ENCODE peak calls at places on chromosomes 4 and X, in four cellular contexts. One of them, this sample, is unnamed.
A peak's percentile ranks its signal among the peaks of the same experiment; 100 is the strongest.

GRCh38 chr4:186727977-186728519 is 4.4 kb upstream of the FAT1 start:
- DNase-seq in Karpas-422: no peak
- DNase-seq in small intestine: peak; percentile 48
- DNase-seq in WERI-Rb-1: no peak
- DNase-seq in this sample: no peak

GRCh38 chrX:115952417-115953092 is 218.0 kb upstream of the AGTR2 start:
- DNase-seq in Karpas-422: no peak
- DNase-seq in small intestine: no peak
- DNase-seq in WERI-Rb-1: peak; percentile 82
- DNase-seq in this sample: no peak

GRCh38 chrX:2230457-2230856 is 270.3 kb downstream of the DHRSX start:
- DNase-seq in Karpas-422: no peak
- DNase-seq in small intestine: no peak
- DNase-seq in WERI-Rb-1: no peak
- DNase-seq in this sample: no peak

GRCh38 chrX:101485212-101486064 is at the start of gene ARMCX4:
- DNase-seq in Karpas-422: no peak
- DNase-seq in small intestine: peak; percentile 6
- DNase-seq in WERI-Rb-1: peak; percentile 11
- DNase-seq in this sample: peak; percentile 68

GRCh38 chr4:121217385-121217784 is 53.3 kb upstream of the TNIP3 start:
- DNase-seq in Karpas-422: no peak
- DNase-seq in small intestine: no peak
- DNase-seq in WERI-Rb-1: no peak
- DNase-seq in this sample: no peak

GRCh38 chrX:51395807-51396728 is 63.4 kb downstream of the NUDT10 start:
- DNase-seq in Karpas-422: peak; percentile 42
- DNase-seq in small intestine: no peak
- DNase-seq in WERI-Rb-1: no peak
- DNase-seq in this sample: no peak

GRCh38 chr4:104128031-104128849 is 366.5 kb downstream of the CXXC4 start:
- DNase-seq in Karpas-422: no peak
- DNase-seq in small intestine: peak; percentile 6
- DNase-seq in WERI-Rb-1: no peak
- DNase-seq in this sample: no peak

GRCh38 chrX:155997436-155997835 is at the start of gene IL9R:
- DNase-seq in Karpas-422: no peak
- DNase-seq in small intestine: peak; percentile 46
- DNase-seq in WERI-Rb-1: peak; percentile 86
- DNase-seq in this sample: no peak

GRCh38 chr4:114603455-114603854 is 4.8 kb downstream of the UGT8 start:
- DNase-seq in Karpas-422: peak; percentile 75
- DNase-seq in small intestine: peak; percentile 46
- DNase-seq in WERI-Rb-1: no peak
- DNase-seq in this sample: no peak

GRCh38 chrX:253451-254297 is 27.5 kb upstream of the PLCXD1 start:
- DNase-seq in Karpas-422: no peak
- DNase-seq in small intestine: no peak
- DNase-seq in WERI-Rb-1: no peak
- DNase-seq in this sample: peak; percentile 36

GRCh38 chr4:74446193-74446868 is 1.4 kb downstream of the AREG start:
- DNase-seq in Karpas-422: no peak
- DNase-seq in small intestine: no peak
- DNase-seq in WERI-Rb-1: no peak
- DNase-seq in this sample: no peak

GRCh38 chr4:74447636-74448233 is 2.8 kb downstream of the AREG start:
- DNase-seq in Karpas-422: no peak
- DNase-seq in small intestine: no peak
- DNase-seq in WERI-Rb-1: no peak
- DNase-seq in this sample: no peak

GRCh38 chr4:74441744-74442143 is 3.2 kb upstream of the AREG start:
- DNase-seq in Karpas-422: no peak
- DNase-seq in small intestine: no peak
- DNase-seq in WERI-Rb-1: no peak
- DNase-seq in this sample: no peak

GRCh38 chr4:74446896-74447295 is 2.0 kb downstream of the AREG start:
- DNase-seq in Karpas-422: no peak
- DNase-seq in small intestine: no peak
- DNase-seq in WERI-Rb-1: no peak
- DNase-seq in this sample: no peak

GRCh38 chr4:74444891-74445642 is at the start of gene AREG:
- DNase-seq in Karpas-422: peak; percentile 85
- DNase-seq in small intestine: peak; percentile 86
- DNase-seq in WERI-Rb-1: peak; percentile 60
- DNase-seq in this sample: peak; percentile 75
- H3K4me3 ChIP-seq in Karpas-422: peak within 1 kb of the TSS; percentile 62
- H3K4me3 ChIP-seq in small intestine: peak within 1 kb of the TSS; percentile 72
- H3K4me3 ChIP-seq in WERI-Rb-1: peak within 1 kb of the TSS; percentile 63
- H3K4me3 ChIP-seq in this sample: peak within 1 kb of the TSS; percentile 74

GRCh38 chr4:88008133-88008621 is 742 bp downstream of the PKD2 start:
- DNase-seq in Karpas-422: peak; percentile 75
- DNase-seq in small intestine: peak; percentile 38
- DNase-seq in WERI-Rb-1: peak; percentile 47
- DNase-seq in this sample: peak; percentile 56
- H3K27ac ChIP-seq in Karpas-422: no peak overlapping the region
- H3K27ac ChIP-seq in small intestine: peak overlapping the region; percentile 91
- H3K27ac ChIP-seq in WERI-Rb-1: peak overlapping the region; percentile 79
- H3K27ac ChIP-seq in this sample: peak overlapping the region; percentile 70

DNA sequence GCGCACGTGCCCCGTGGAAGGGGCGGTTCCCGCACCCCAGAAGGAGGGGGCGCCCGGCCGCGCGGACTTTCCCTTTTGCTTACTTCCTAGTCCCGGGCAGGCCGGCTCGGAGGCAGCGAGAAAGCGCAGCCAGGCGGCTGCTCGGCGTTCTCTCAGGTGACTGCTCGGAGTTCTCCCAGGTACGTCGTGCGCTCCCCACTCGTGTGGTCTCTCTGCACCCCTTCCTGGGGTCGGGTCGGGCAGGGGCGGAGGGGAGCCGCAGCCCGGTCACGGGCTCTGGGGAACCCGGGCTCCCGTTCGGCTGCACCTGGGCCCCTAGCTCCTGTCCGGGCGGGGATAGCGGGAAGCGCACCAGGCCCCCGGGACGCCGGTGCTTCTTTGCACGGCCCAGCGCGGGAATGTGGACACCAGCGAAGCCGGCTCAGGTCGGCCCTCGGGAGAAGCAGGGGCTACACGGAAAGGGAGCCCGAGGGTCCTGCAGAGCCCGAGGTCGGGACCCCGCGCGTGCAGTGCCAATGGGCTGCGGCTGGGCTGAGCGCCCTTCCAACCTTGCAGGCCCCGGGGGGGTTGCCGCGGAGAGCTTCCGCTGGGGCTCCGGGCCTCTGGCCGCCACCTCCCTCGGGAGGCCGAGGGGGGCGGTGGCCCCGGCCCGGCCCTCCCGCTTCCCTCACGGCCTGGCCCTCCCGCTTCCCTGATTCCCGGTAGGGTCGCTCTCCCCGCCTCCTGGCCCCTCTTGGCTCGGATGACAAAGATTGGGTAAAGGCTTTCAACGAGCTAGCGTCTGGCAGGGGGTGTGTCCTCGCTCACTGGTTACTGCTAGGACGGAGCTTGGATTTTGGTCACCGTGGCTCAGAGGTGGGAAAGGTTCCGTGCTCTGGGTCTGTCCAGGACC is at the start of gene TLR2:
- DNase-seq in Karpas-422: no peak
- DNase-seq in small intestine: peak; percentile 80
- DNase-seq in WERI-Rb-1: peak; percentile 55
- DNase-seq in this sample: peak; percentile 61
- H3K4me3 ChIP-seq in Karpas-422: no peak within 1 kb of the TSS
- H3K4me3 ChIP-seq in small intestine: peak within 1 kb of the TSS; percentile 68
- H3K4me3 ChIP-seq in WERI-Rb-1: peak within 1 kb of the TSS; percentile 45
- H3K4me3 ChIP-seq in this sample: peak within 1 kb of the TSS; percentile 70

GRCh38 chrX:25701876-25702275 is 436.3 kb upstream of the MAGEB18 start:
- DNase-seq in Karpas-422: no peak
- DNase-seq in small intestine: no peak
- DNase-seq in WERI-Rb-1: no peak
- DNase-seq in this sample: no peak
- H3K27ac ChIP-seq in Karpas-422: no peak overlapping the region
- H3K27ac ChIP-seq in small intestine: no peak overlapping the region
- H3K27ac ChIP-seq in WERI-Rb-1: no peak overlapping the region
- H3K27ac ChIP-seq in this sample: no peak overlapping the region

GRCh38 chr4:85836588-85836987 is 361.6 kb downstream of the ARHGAP24 start:
- DNase-seq in Karpas-422: no peak
- DNase-seq in small intestine: no peak
- DNase-seq in WERI-Rb-1: no peak
- DNase-seq in this sample: no peak
- H3K4me3 ChIP-seq in Karpas-422: no peak overlapping the region
- H3K4me3 ChIP-seq in small intestine: no peak overlapping the region
- H3K4me3 ChIP-seq in WERI-Rb-1: no peak overlapping the region
- H3K4me3 ChIP-seq in this sample: no peak overlapping the region

DNA sequence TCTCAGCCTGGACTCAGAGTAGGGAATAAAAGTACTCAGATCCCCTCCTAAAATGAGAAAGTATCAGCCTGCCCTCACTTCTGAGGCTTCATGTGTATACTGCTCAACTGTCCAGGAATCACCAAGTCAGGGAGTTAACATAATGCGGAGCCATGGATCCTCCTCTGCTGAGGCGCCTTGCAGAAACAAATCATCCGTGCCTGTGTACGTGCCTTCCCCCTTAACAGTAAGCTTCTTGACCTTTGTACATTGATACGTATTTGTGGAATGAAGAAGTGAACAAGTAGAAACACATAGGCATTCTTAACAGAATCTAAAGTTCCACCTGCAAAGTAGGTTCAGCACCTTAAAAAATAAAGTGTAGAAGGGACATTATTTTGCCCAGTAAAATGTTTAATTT is 61.7 kb downstream of the ARHGAP10 start:
- DNase-seq in Karpas-422: no peak
- DNase-seq in small intestine: peak; percentile 78
- DNase-seq in WERI-Rb-1: no peak
- DNase-seq in this sample: no peak
- H3K27ac ChIP-seq in Karpas-422: no peak overlapping the region
- H3K27ac ChIP-seq in small intestine: peak overlapping the region; percentile 40
- H3K27ac ChIP-seq in WERI-Rb-1: no peak overlapping the region
- H3K27ac ChIP-seq in this sample: peak overlapping the region; percentile 51

GRCh38 chr4:7911044-7911578 is 28.6 kb downstream of the AFAP1 start:
- DNase-seq in Karpas-422: no peak
- DNase-seq in small intestine: no peak
- DNase-seq in WERI-Rb-1: peak; percentile 94
- DNase-seq in this sample: peak; percentile 35
- H3K4me3 ChIP-seq in Karpas-422: no peak overlapping the region
- H3K4me3 ChIP-seq in small intestine: no peak overlapping the region
- H3K4me3 ChIP-seq in WERI-Rb-1: peak overlapping the region; percentile 20
- H3K4me3 ChIP-seq in this sample: no peak overlapping the region

DNA sequence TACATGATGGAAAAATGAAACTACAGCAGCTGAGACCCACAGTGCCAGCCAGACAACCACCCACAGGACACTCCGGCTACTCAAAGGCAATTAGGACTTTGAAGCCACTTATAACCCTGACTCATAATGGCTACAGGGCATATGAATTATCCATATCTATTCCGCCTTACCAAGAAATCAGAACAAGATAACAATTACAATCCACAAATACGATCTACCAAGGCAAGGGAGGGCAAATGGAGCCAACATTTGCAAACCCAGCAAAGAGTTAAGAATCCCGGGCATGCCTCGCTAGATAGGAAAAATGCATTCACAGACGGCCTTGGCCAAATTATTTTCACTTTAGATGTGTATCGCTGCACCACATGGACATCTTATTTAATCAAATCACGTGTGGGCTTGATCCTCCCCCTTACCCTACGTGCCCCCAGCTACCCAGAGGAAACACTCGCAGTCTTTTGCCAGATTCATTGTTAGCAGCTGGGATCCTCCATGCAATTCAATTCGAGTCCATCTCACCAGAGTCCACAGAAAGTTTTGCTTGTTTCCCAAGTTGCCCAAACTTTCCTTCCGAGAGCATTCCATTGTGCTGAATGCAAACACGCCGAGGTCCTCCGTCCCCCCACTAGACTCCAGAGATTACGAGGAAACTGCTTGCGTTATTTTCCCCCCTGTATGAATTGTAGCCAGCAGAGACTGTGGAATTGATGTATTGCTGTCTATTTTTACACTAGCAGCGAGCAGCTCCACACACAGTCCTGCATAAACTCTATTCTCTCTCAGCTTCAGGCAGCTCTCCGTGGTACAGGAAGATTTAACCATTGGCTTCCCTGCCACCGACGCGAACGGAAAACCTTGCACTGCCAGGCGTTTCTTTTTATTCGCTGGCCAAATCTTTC is 1.2 kb downstream of the PPARGC1A start:
- DNase-seq in Karpas-422: no peak
- DNase-seq in small intestine: peak; percentile 89
- DNase-seq in WERI-Rb-1: no peak
- DNase-seq in this sample: no peak
- H3K27ac ChIP-seq in Karpas-422: no peak overlapping the region
- H3K27ac ChIP-seq in small intestine: peak overlapping the region; percentile 53
- H3K27ac ChIP-seq in WERI-Rb-1: no peak overlapping the region
- H3K27ac ChIP-seq in this sample: peak overlapping the region; percentile 95

GRCh38 chrX:13086076-13086475 is 41.7 kb upstream of the FAM9C start:
- DNase-seq in Karpas-422: no peak
- DNase-seq in small intestine: no peak
- DNase-seq in WERI-Rb-1: no peak
- DNase-seq in this sample: no peak
- H3K4me3 ChIP-seq in Karpas-422: no peak overlapping the region
- H3K4me3 ChIP-seq in small intestine: no peak overlapping the region
- H3K4me3 ChIP-seq in WERI-Rb-1: no peak overlapping the region
- H3K4me3 ChIP-seq in this sample: no peak overlapping the region

GRCh38 chr4:42643685-42644084 is 13.2 kb downstream of the ATP8A1 start:
- DNase-seq in Karpas-422: peak; percentile 73
- DNase-seq in small intestine: no peak
- DNase-seq in WERI-Rb-1: no peak
- DNase-seq in this sample: no peak

GRCh38 chr4:42641155-42641554 is 15.8 kb downstream of the ATP8A1 start:
- DNase-seq in Karpas-422: no peak
- DNase-seq in small intestine: peak; percentile 89
- DNase-seq in WERI-Rb-1: no peak
- DNase-seq in this sample: no peak

GRCh38 chr4:42642136-42642797 is 14.6 kb downstream of the ATP8A1 start:
- DNase-seq in Karpas-422: no peak
- DNase-seq in small intestine: no peak
- DNase-seq in WERI-Rb-1: no peak
- DNase-seq in this sample: no peak

GRCh38 chr4:42640613-42641012 is 16.3 kb downstream of the ATP8A1 start:
- DNase-seq in Karpas-422: no peak
- DNase-seq in small intestine: no peak
- DNase-seq in WERI-Rb-1: no peak
- DNase-seq in this sample: no peak

GRCh38 chr4:42641696-42642095 is 15.2 kb downstream of the ATP8A1 start:
- DNase-seq in Karpas-422: no peak
- DNase-seq in small intestine: peak; percentile 51
- DNase-seq in WERI-Rb-1: no peak
- DNase-seq in this sample: no peak
- H3K27ac ChIP-seq in Karpas-422: peak overlapping the region; percentile 80
- H3K27ac ChIP-seq in small intestine: no peak overlapping the region
- H3K27ac ChIP-seq in WERI-Rb-1: no peak overlapping the region
- H3K27ac ChIP-seq in this sample: peak overlapping the region; percentile 90

This sample was measured in psoas muscle.